ENCODE peak calls at places on chromosomes 11 and 22, in seven cellular contexts. P is activated naive CD4-positive, alpha-beta T cell treated with anti-CD3 and anti-CD28 coated beads, Interleukin-2, amount 10 ng/mL, durations not matched to agents 7 days and 5 days; N is Karpas-422; X is HFFc6; E is adipocyte; S is HEK293T; L is RCC 7860. Y is an unnamed sample.

GRCh38 chr11:38476808-38477565 is 1879.0 kb upstream of the RAG2 start:
- DNase-seq in E (peak; percentile 1), L (no peak), N (no peak), S (no peak), X (no peak), P (no peak), Y (no peak)

GRCh38 chr11:103942646-103943045 is 93.8 kb upstream of the DDI1 start:
- DNase-seq in L (no peak), S (no peak), P (no peak), E (no peak), X (no peak), N (no peak), Y (no peak)

GRCh38 chr11:75664366-75664765 is 4.5 kb downstream of the MAP6 start:
- DNase-seq in N (no peak), X (no peak), L (no peak), S (no peak), P (no peak), E (no peak), Y (no peak)

GRCh38 chr22:26702906-26703830 is 45.8 kb downstream of the MIAT start:
- DNase-seq in L (no peak), S (no peak), E (peak; percentile 60), N (no peak), P (no peak), X (peak; percentile 64), Y (no peak)

GRCh38 chr11:67266424-67267187 is at the start of gene GRK2:
- DNase-seq in X (no peak), P (peak; percentile 59), L (peak; percentile 5), N (peak; percentile 86), E (peak; percentile 73), S (peak; percentile 78), Y (peak; percentile 66)

GRCh38 chr11:14267861-14268635 is 90.9 kb downstream of the RRAS2 start:
- DNase-seq in N (no peak), S (no peak), X (no peak), P (no peak), E (peak; percentile 80), L (no peak), Y (no peak)

GRCh38 chr11:47941907-47942558 is 38.3 kb upstream of the PTPRJ start:
- DNase-seq in L (no peak), S (no peak), X (no peak), N (no peak), E (no peak), P (no peak), Y (no peak)

GRCh38 chr11:126341760-126342161 is 13.7 kb upstream of the ST3GAL4 start:
- DNase-seq in E (peak; percentile 85), P (no peak), S (no peak), X (peak; percentile 82), N (no peak), L (peak; percentile 69), Y (no peak)

GRCh38 chr11:36361901-36362391 is 65.9 kb downstream of the PRR5L start:
- DNase-seq in P (no peak), X (peak; percentile 93), E (peak; percentile 95), N (no peak), S (peak; percentile 15), L (peak; percentile 69), Y (no peak)

GRCh38 chr22:49866646-49867045 is 13.0 kb downstream of the ZBED4 start:
- DNase-seq in L (no peak), N (no peak), E (no peak), S (no peak), X (no peak), P (no peak), Y (no peak)

GRCh38 chr11:94652735-94653284 is 85.6 kb downstream of the PIWIL4 start:
- DNase-seq in L (no peak), E (no peak), S (no peak), P (no peak), X (no peak), N (no peak), Y (no peak)

GRCh38 chr22:35349704-35350538 is 31.0 kb upstream of the HMOX1 start:
- DNase-seq in E (peak; percentile 58), X (no peak), P (no peak), S (no peak), L (no peak), N (no peak), Y (no peak)

GRCh38 chr11:10592331-10592730 is 23.9 kb upstream of the LYVE1 start:
- DNase-seq in N (no peak), S (no peak), E (peak; percentile 94), X (peak; percentile 88), P (no peak), L (peak; percentile 58), Y (no peak)

GRCh38 chr11:702731-703461 is 3.1 kb upstream of the EPS8L2 start:
- DNase-seq in X (no peak), N (no peak), L (peak; percentile 46), P (no peak), E (no peak), S (no peak), Y (no peak)

GRCh38 chr11:47467372-47467771 is 18.4 kb upstream of the RAPSN start:
- DNase-seq in L (no peak), E (no peak), X (no peak), P (no peak), S (no peak), N (no peak), Y (no peak)

GRCh38 chr11:64469288-64469687 is 110.3 kb downstream of the RPS6KA4 start:
- DNase-seq in X (no peak), E (no peak), N (no peak), L (no peak), P (no peak), S (no peak), Y (peak; percentile 8)

GRCh38 chr22:33891992-33892391 is 28.3 kb downstream of the LARGE1 start:
- DNase-seq in E (no peak), P (no peak), S (no peak), L (no peak), X (no peak), N (no peak), Y (no peak)

GRCh38 chr22:46754110-46754799 is 8.2 kb upstream of the TBC1D22A start:
- DNase-seq in X (peak; percentile 98), E (peak; percentile 96), S (no peak), L (peak; percentile 96), P (no peak), N (no peak), Y (no peak)

GRCh38 chr22:49546811-49547585 is 280.7 kb downstream of the BRD1 start:
- DNase-seq in P (peak; percentile 17), S (no peak), X (no peak), E (no peak), N (no peak), L (no peak), Y (peak; percentile 6)

GRCh38 chr22:38841635-38842034 is 2.2 kb downstream of the NPTXR start:
- DNase-seq in L (no peak), N (no peak), S (no peak), P (no peak), X (no peak), E (no peak), Y (no peak)